ENCODE peak calls at places on chromosomes 2 and 18, in nine cellular contexts. L is HCT116, P is GM23248, N is K562, T is adipocyte, M is transverse colon, O is A549, D is psoas muscle, K is uterus. W is an unnamed sample.

GRCh38 chr18:46731316-46731715 is 25.5 kb downstream of the ST8SIA5 start:
- DNase-seq in D (no peak), K (no peak), M (no peak), T (no peak), N (no peak), O (no peak), L (no peak), P (no peak), W (no peak)

GRCh38 chr2:206756816-206757215 is 8.3 kb downstream of the MDH1B start:
- DNase-seq in K (no peak), L (no peak), O (no peak), T (no peak), D (no peak), P (no peak), M (no peak), N (no peak), W (no peak)

GRCh38 chr18:55346961-55347740 is 240.8 kb downstream of the TCF4 start:
- DNase-seq in N (no peak), K (no peak), D (no peak), T (no peak), L (no peak), O (no peak), P (no peak), M (no peak), W (no peak)

GRCh38 chr2:102042196-102043041 is 50.7 kb downstream of the IL1R2 start:
- DNase-seq in T (no peak), N (no peak), M (no peak), L (no peak), O (no peak), K (no peak), D (no peak), P (no peak), W (no peak)

GRCh38 chr2:101341901-101342624 is 33.6 kb upstream of the RNF149 start:
- DNase-seq in N (peak; percentile 75), D (peak; percentile 83), L (peak; percentile 52), M (peak; percentile 78), K (peak; percentile 72), T (peak; percentile 92), O (peak; percentile 76), P (peak; percentile 86), W (peak; percentile 84)

GRCh38 chr2:32464441-32464840 is 107.6 kb downstream of the BIRC6 start:
- DNase-seq in K (no peak), M (no peak), P (peak; percentile 16), O (no peak), N (no peak), L (no peak), D (no peak), T (no peak), W (no peak)

GRCh38 chr18:6537468-6537867 is 122.8 kb upstream of the L3MBTL4 start:
- DNase-seq in O (no peak), D (no peak), N (no peak), M (no peak), L (no peak), T (no peak), P (no peak), K (no peak), W (no peak)

GRCh38 chr2:58571181-58571852 is 330.2 kb upstream of the FANCL start:
- DNase-seq in N (peak; percentile 53), T (peak; percentile 69), M (peak; percentile 30), D (no peak), O (peak; percentile 44), P (peak; percentile 85), L (peak; percentile 77), K (no peak), W (no peak)

GRCh38 chr2:143357956-143358355 is 228.7 kb downstream of the ARHGAP15 start:
- DNase-seq in K (no peak), O (no peak), M (no peak), L (no peak), T (peak; percentile 14), N (no peak), D (no peak), P (no peak), W (no peak)

GRCh38 chr2:121906170-121906569 is 150.7 kb downstream of the TSN start:
- DNase-seq in M (no peak), O (no peak), P (peak; percentile 22), T (no peak), D (no peak), K (no peak), L (no peak), N (no peak), W (no peak)

GRCh38 chr2:172698041-172698863 is 37.4 kb upstream of the RAPGEF4 start:
- DNase-seq in K (no peak), D (no peak), T (peak; percentile 72), P (peak; percentile 89), L (peak; percentile 67), M (no peak), N (peak; percentile 23), O (peak; percentile 49), W (no peak)

GRCh38 chr2:225017098-225017685 is 25.1 kb downstream of the DOCK10 start:
- DNase-seq in N (no peak), T (no peak), K (no peak), M (no peak), O (no peak), L (no peak), D (no peak), P (no peak), W (no peak)

GRCh38 chr2:225020157-225020864 is 22.0 kb downstream of the DOCK10 start:
- DNase-seq in N (no peak), O (no peak), P (peak; percentile 56), M (no peak), L (no peak), D (no peak), K (no peak), T (no peak), W (no peak)

GRCh38 chr2:225013432-225014048 is 28.7 kb downstream of the DOCK10 start:
- DNase-seq in K (no peak), N (no peak), O (no peak), D (no peak), L (no peak), T (no peak), M (no peak), P (no peak), W (no peak)

GRCh38 chr2:225019100-225019499 is 23.2 kb downstream of the DOCK10 start:
- DNase-seq in N (no peak), P (no peak), L (no peak), T (no peak), D (no peak), K (no peak), M (no peak), O (no peak), W (no peak)

GRCh38 chr2:225017713-225018112 is 24.6 kb downstream of the DOCK10 start:
- DNase-seq in D (no peak), L (no peak), K (no peak), P (no peak), T (no peak), N (no peak), M (no peak), O (no peak), W (no peak)
- H3K4me1 ChIP-seq in D (no peaks in the 10 kb centered on the region), L (no peaks in the 10 kb centered on the region), K (no peaks in the 10 kb centered on the region), P (peaks cover 28% of the 10 kb centered on the region), T (peaks cover 7% of the 10 kb centered on the region), N (no peaks in the 10 kb centered on the region), M (peaks cover 3% of the 10 kb centered on the region), O (peaks cover 93% of the 10 kb centered on the region), W (no peaks in the 10 kb centered on the region)

GRCh38 chr2:25411281-25411680 is 69.6 kb upstream of the DNMT3A start:
- DNase-seq in N (no peak), K (no peak), P (no peak), T (no peak), D (no peak), M (no peak), L (no peak), O (no peak), W (no peak)

GRCh38 chr2:25409044-25409443 is 67.3 kb upstream of the DNMT3A start:
- DNase-seq in T (no peak), N (no peak), L (no peak), O (no peak), M (no peak), K (no peak), P (no peak), D (no peak), W (no peak)

GRCh38 chr2:25410370-25410769 is 68.6 kb upstream of the DNMT3A start:
- DNase-seq in L (no peak), P (no peak), N (no peak), T (no peak), D (no peak), O (no peak), M (no peak), K (no peak), W (no peak)

GRCh38 chr2:25409468-25409867 is 67.7 kb upstream of the DNMT3A start:
- DNase-seq in N (no peak), K (no peak), D (no peak), M (no peak), O (no peak), L (no peak), P (no peak), T (no peak), W (no peak)

GRCh38 chr2:25411753-25412152 is 70.0 kb upstream of the DNMT3A start:
- DNase-seq in K (no peak), T (no peak), P (no peak), D (no peak), O (no peak), L (no peak), M (no peak), N (no peak), W (no peak)
- H3K4me1 ChIP-seq in K (no peaks in the 10 kb centered on the region), T (no peaks in the 10 kb centered on the region), P (no peaks in the 10 kb centered on the region), D (peaks cover 15% of the 10 kb centered on the region), O (no peaks in the 10 kb centered on the region), L (no peaks in the 10 kb centered on the region), M (peaks cover 8% of the 10 kb centered on the region), N (no peaks in the 10 kb centered on the region), W (no peaks in the 10 kb centered on the region)

DNA sequence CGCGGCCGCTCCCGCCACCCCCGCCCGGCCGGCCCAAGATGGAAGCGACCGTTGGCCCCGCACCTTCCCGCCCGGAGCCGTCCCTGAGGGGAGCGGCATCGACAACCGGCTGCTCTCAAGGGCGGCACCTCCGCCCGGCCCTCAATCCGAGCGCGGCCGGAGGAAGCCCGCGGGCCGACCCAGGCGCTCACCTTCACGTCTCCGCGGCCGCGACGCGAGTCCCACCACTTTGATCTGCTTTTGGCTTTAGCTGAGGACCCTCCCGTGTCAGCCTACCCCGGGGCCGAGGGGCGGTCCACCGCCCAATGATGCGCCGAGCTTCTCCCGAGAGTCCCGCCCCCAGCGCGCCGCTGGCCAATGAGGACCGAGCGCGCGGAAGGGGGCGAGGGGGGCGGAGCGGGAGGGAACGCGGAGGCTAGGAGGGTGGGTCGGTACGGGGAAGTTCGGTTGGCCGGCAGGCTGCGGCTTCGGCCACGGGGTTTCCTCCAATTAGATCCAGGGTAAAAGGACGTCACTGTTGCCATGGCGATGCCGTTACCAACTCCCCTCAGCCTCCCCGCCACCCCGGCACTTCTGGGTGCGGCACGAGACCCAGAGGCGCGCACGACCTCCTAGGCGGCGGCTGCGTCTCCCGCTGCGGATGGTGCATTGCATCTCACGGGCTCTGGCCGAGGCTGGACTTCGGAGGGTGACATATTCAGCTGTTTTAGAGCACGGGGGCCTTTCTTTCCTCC is at the start of gene YWHAQ:
- DNase-seq in D (peak; percentile 99), O (peak; percentile 99), M (peak; percentile 99), P (peak; percentile 100), K (peak; percentile 99), N (peak; percentile 98), L (peak; percentile 97), T (peak; percentile 100), W (peak; percentile 99)
- H3K4me1 ChIP-seq in D (peaks cover 43% of the 10 kb centered on the region), O (peaks cover 40% of the 10 kb centered on the region), M (peaks cover 26% of the 10 kb centered on the region), P (peaks cover 31% of the 10 kb centered on the region), K (peaks cover 11% of the 10 kb centered on the region), N (peaks cover 7% of the 10 kb centered on the region), L (peaks cover 28% of the 10 kb centered on the region), T (peaks cover 27% of the 10 kb centered on the region), W (peaks cover 23% of the 10 kb centered on the region)

GRCh38 chr2:106517329-106517728 is 30.2 kb downstream of the CD8B2 start:
- DNase-seq in T (no peak), D (no peak), P (no peak), L (no peak), N (no peak), M (no peak), O (no peak), K (no peak), W (no peak)
- H3K4me1 ChIP-seq in T (no peaks in the 10 kb centered on the region), D (no peaks in the 10 kb centered on the region), P (no peaks in the 10 kb centered on the region), L (peaks cover 5% of the 10 kb centered on the region), N (no peaks in the 10 kb centered on the region), M (no peaks in the 10 kb centered on the region), O (peaks cover 17% of the 10 kb centered on the region), K (no peaks in the 10 kb centered on the region), W (no peaks in the 10 kb centered on the region)